ENCODE peak calls at places on chromosomes 3 and 15, in five cellular contexts. One of them, this sample, is unnamed.

GRCh38 chr3:168865022-168865551 is 769.4 kb upstream of the GOLIM4 start:
- DNase-seq in GM12878: no peak
- DNase-seq in H1: no peak
- DNase-seq in SK-N-SH: peak
- DNase-seq in GM12892: no peak
- DNase-seq in this sample: no peak

GRCh38 chr3:151316267-151316991 is at the start of gene GPR87:
- DNase-seq in GM12878: no peak
- DNase-seq in H1: no peak
- DNase-seq in SK-N-SH: no peak
- DNase-seq in GM12892: no peak
- DNase-seq in this sample: no peak

GRCh38 chr15:101609742-101610627 is 42.2 kb downstream of the TM2D3 start:
- DNase-seq in GM12878: no peak
- DNase-seq in H1: no peak
- DNase-seq in SK-N-SH: no peak
- DNase-seq in GM12892: no peak
- DNase-seq in this sample: no peak

GRCh38 chr15:67520976-67521769 is at the start of gene C15orf61:
- DNase-seq in GM12878: peak
- DNase-seq in H1: peak
- DNase-seq in SK-N-SH: peak
- DNase-seq in GM12892: peak
- DNase-seq in this sample: peak

GRCh38 chr3:52396907-52397591 is 47.9 kb downstream of the SEMA3G start:
- DNase-seq in GM12878: no peak
- DNase-seq in H1: no peak
- DNase-seq in SK-N-SH: no peak
- DNase-seq in GM12892: no peak
- DNase-seq in this sample: no peak

GRCh38 chr3:43695443-43695842 is 4.7 kb downstream of the ABHD5 start:
- DNase-seq in GM12878: no peak
- DNase-seq in H1: no peak
- DNase-seq in SK-N-SH: no peak
- DNase-seq in GM12892: no peak
- DNase-seq in this sample: no peak

GRCh38 chr3:55013145-55013544 is 85.3 kb upstream of the LRTM1 start:
- DNase-seq in GM12878: no peak
- DNase-seq in H1: no peak
- DNase-seq in SK-N-SH: peak
- DNase-seq in GM12892: no peak
- DNase-seq in this sample: no peak

GRCh38 chr3:8593022-8593817 is 51.4 kb downstream of the SSUH2 start:
- DNase-seq in GM12878: no peak
- DNase-seq in H1: peak
- DNase-seq in SK-N-SH: no peak
- DNase-seq in GM12892: no peak
- DNase-seq in this sample: no peak

GRCh38 chr3:151199569-151200438 is 3.2 kb downstream of the GPR171 start:
- DNase-seq in GM12878: no peak
- DNase-seq in H1: no peak
- DNase-seq in SK-N-SH: no peak
- DNase-seq in GM12892: no peak
- DNase-seq in this sample: no peak

GRCh38 chr3:77466562-77466961 is 426.7 kb downstream of the ROBO2 start:
- DNase-seq in GM12878: no peak
- DNase-seq in H1: no peak
- DNase-seq in SK-N-SH: no peak
- DNase-seq in GM12892: no peak
- DNase-seq in this sample: no peak

GRCh38 chr15:87816811-87817210 is 439.7 kb downstream of the NTRK3 start:
- DNase-seq in GM12878: no peak
- DNase-seq in H1: no peak
- DNase-seq in SK-N-SH: no peak
- DNase-seq in GM12892: no peak
- DNase-seq in this sample: no peak

GRCh38 chr15:70795311-70795665 is 31.9 kb upstream of the UACA start:
- DNase-seq in GM12878: no peak
- DNase-seq in H1: no peak
- DNase-seq in SK-N-SH: no peak
- DNase-seq in GM12892: no peak
- DNase-seq in this sample: no peak

GRCh38 chr3:52518723-52519444 is 14.8 kb downstream of the NT5DC2 start:
- DNase-seq in GM12878: no peak
- DNase-seq in H1: peak
- DNase-seq in SK-N-SH: peak
- DNase-seq in GM12892: no peak
- DNase-seq in this sample: no peak

GRCh38 chr3:31011383-31011782 is 116.9 kb upstream of the GADL1 start:
- DNase-seq in GM12878: no peak
- DNase-seq in H1: no peak
- DNase-seq in SK-N-SH: no peak
- DNase-seq in GM12892: no peak
- DNase-seq in this sample: no peak

GRCh38 chr3:27976933-27977332 is 254.8 kb upstream of the EOMES start:
- DNase-seq in GM12878: no peak
- DNase-seq in H1: no peak
- DNase-seq in SK-N-SH: no peak
- DNase-seq in GM12892: no peak
- DNase-seq in this sample: no peak

GRCh38 chr3:171101982-171102610 is 75.6 kb upstream of the SLC2A2 start:
- DNase-seq in GM12878: no peak
- DNase-seq in H1: no peak
- DNase-seq in SK-N-SH: no peak
- DNase-seq in GM12892: no peak
- DNase-seq in this sample: no peak

GRCh38 chr3:123284399-123285010 is 82.8 kb downstream of the SEC22A start:
- DNase-seq in GM12878: no peak
- DNase-seq in H1: no peak
- DNase-seq in SK-N-SH: peak
- DNase-seq in GM12892: no peak
- DNase-seq in this sample: no peak

GRCh38 chr15:88580532-88580931 is 34.1 kb upstream of the DET1 start:
- DNase-seq in GM12878: no peak
- DNase-seq in H1: no peak
- DNase-seq in SK-N-SH: peak
- DNase-seq in GM12892: no peak
- DNase-seq in this sample: no peak

GRCh38 chr3:129577925-129578742 is 28.3 kb downstream of the PLXND1 start:
- DNase-seq in GM12878: no peak
- DNase-seq in H1: no peak
- DNase-seq in SK-N-SH: no peak
- DNase-seq in GM12892: peak
- DNase-seq in this sample: peak

GRCh38 chr3:194076486-194076885 is 59.5 kb upstream of the HES1 start:
- DNase-seq in GM12878: no peak
- DNase-seq in H1: no peak
- DNase-seq in SK-N-SH: no peak
- DNase-seq in GM12892: no peak
- DNase-seq in this sample: no peak

GRCh38 chr3:11523793-11524160 is 119.9 kb downstream of the VGLL4 start:
- DNase-seq in GM12878: no peak
- DNase-seq in H1: no peak
- DNase-seq in SK-N-SH: no peak
- DNase-seq in GM12892: no peak
- DNase-seq in this sample: no peak

GRCh38 chr15:25701716-25702465 is 161.2 kb downstream of the ATP10A start:
- DNase-seq in GM12878: no peak
- DNase-seq in H1: no peak
- DNase-seq in SK-N-SH: no peak
- DNase-seq in GM12892: no peak
- DNase-seq in this sample: no peak

GRCh38 chr15:52529289-52529929 is 729 bp upstream of the MYO5A start:
- DNase-seq in GM12878: no peak
- DNase-seq in H1: peak
- DNase-seq in SK-N-SH: no peak
- DNase-seq in GM12892: no peak
- DNase-seq in this sample: no peak

DNA sequence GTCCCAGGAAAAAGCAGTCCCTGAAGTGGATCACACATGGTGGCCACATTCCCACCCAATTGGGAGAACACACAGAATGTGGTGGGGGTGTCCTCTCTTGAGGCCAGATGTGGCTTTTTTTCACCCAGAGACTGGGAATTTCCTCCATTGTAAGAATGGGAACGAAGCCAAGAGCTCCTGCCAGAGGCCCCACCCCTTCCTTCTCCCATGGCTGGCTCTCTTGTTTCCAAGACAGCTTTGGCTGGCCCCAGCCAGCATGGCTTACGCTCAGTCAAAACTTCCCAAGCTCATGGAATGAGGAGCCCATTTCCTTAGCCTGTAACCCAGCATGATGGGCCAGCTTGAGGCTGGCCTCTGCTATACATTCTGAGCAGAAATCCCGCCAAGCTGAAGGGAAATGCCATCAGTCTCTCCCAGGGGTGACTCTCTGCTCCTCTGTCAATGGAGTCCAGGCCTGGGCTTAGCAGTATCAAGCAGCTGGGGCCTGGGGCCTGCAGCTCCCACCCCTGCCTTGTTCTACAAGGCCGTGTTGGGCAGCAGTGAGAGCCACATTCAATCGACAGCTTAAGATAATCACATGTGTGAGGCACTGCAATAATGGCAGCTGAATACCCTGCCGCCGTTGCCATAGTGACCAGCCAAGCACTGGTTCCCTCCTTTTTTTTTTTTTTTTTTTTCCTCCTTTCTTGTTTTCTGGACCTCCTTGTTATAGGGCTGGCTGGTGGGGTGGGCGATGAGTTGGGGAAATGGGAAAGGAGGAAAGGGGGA is 142.4 kb downstream of the EPHB1 start:
- DNase-seq in GM12878: no peak
- DNase-seq in H1: peak
- DNase-seq in SK-N-SH: no peak
- DNase-seq in GM12892: no peak
- DNase-seq in this sample: no peak
- TF ChIP-seq TAF1 in GM12878: no peak
- TF ChIP-seq TAF1 in H1: no peak
- TF ChIP-seq TAF1 in SK-N-SH: no peak
- TF ChIP-seq TAF1 in GM12892: no peak
- TF ChIP-seq TAF1 in this sample: no peak

GRCh38 chr15:64911317-64912186 is at the start of gene ANKDD1A:
- DNase-seq in GM12878: no peak
- DNase-seq in H1: peak
- DNase-seq in SK-N-SH: peak
- DNase-seq in GM12892: peak
- DNase-seq in this sample: peak
- TF ChIP-seq POLR2AphosphoS5 in GM12878: no peak
- TF ChIP-seq POLR2AphosphoS5 in H1: no peak
- TF ChIP-seq POLR2AphosphoS5 in SK-N-SH: no peak
- TF ChIP-seq POLR2AphosphoS5 in GM12892: no peak
- TF ChIP-seq POLR2AphosphoS5 in this sample: no peak

DNA sequence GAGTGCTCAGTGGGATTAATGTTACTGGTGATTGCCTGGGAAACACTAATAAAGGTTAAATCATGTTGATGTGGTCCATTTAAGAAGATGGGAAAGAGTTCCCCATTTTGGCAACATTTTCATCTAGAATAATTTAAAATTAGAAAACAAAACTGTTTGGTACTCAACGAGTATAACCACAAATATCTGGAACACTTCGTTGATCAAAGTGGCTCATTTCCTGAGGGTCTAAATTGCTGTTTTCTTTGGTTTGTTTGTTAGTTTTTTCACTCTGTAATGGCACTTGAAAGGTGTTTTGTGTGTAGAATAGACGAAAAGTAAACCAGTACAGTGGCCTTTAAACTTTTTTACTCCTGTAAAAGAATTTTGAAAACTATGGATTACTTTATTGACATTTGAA is 73.9 kb downstream of the BBX start:
- DNase-seq in GM12878: no peak
- DNase-seq in H1: no peak
- DNase-seq in SK-N-SH: no peak
- DNase-seq in GM12892: no peak
- DNase-seq in this sample: no peak
- TF ChIP-seq TAF1 in GM12878: no peak
- TF ChIP-seq TAF1 in H1: no peak
- TF ChIP-seq TAF1 in SK-N-SH: no peak
- TF ChIP-seq TAF1 in GM12892: no peak
- TF ChIP-seq TAF1 in this sample: no peak

GRCh38 chr3:64151335-64151871 is 73.9 kb downstream of the PRICKLE2 start:
- DNase-seq in GM12878: no peak
- DNase-seq in H1: no peak
- DNase-seq in SK-N-SH: no peak
- DNase-seq in GM12892: no peak
- DNase-seq in this sample: no peak

GRCh38 chr3:64152100-64152499 is 73.2 kb downstream of the PRICKLE2 start:
- DNase-seq in GM12878: no peak
- DNase-seq in H1: no peak
- DNase-seq in SK-N-SH: no peak
- DNase-seq in GM12892: no peak
- DNase-seq in this sample: no peak

GRCh38 chr3:64148955-64149653 is 76.2 kb downstream of the PRICKLE2 start:
- DNase-seq in GM12878: no peak
- DNase-seq in H1: no peak
- DNase-seq in SK-N-SH: no peak
- DNase-seq in GM12892: no peak
- DNase-seq in this sample: no peak

GRCh38 chr3:64149886-64150285 is 75.4 kb downstream of the PRICKLE2 start:
- DNase-seq in GM12878: no peak
- DNase-seq in H1: no peak
- DNase-seq in SK-N-SH: no peak
- DNase-seq in GM12892: no peak
- DNase-seq in this sample: no peak

GRCh38 chr3:64150527-64151238 is 74.6 kb downstream of the PRICKLE2 start:
- DNase-seq in GM12878: no peak
- DNase-seq in H1: no peak
- DNase-seq in SK-N-SH: peak
- DNase-seq in GM12892: no peak
- DNase-seq in this sample: no peak
- TF ChIP-seq POLR2AphosphoS5 in GM12878: no peak
- TF ChIP-seq POLR2AphosphoS5 in H1: no peak
- TF ChIP-seq POLR2AphosphoS5 in SK-N-SH: no peak
- TF ChIP-seq POLR2AphosphoS5 in GM12892: no peak
- TF ChIP-seq POLR2AphosphoS5 in this sample: no peak

DNA sequence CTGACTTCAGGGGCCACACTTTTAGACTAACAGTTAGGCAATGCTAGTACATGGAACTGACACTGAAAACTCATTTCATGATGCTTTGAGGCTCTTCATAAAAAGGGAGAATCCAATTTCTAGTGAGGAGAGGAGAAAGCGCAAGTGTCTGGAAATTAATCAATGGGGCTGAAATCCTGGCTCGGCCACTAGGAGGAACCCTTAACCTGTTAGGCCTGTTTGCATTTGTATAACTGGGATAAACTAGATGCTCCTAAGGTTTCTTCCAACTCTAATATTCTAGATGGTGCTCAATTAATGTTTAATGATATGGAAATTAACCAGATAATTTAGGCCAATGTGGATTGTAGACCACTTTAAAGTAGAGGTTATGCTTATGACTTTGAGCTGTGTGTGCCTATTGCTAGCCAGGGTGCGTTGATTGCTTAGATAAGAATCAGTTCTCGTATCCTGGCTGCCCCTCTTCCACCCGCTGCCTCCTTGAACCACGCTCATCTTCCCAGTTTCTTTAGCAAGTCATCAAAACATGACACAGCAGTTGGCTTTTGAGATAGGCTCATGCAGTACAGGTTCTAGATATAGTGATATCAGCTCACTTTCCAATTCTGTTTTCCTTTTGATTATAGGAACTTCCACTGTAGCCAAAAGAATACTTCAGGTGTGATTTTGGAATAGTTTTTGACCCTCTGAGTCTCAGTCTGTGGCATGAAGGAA is 16.8 kb upstream of the CRBN start:
- DNase-seq in GM12878: no peak
- DNase-seq in H1: peak
- DNase-seq in SK-N-SH: peak
- DNase-seq in GM12892: no peak
- DNase-seq in this sample: no peak
- TF ChIP-seq TAF1 in GM12878: no peak
- TF ChIP-seq TAF1 in H1: no peak
- TF ChIP-seq TAF1 in SK-N-SH: no peak
- TF ChIP-seq TAF1 in GM12892: no peak
- TF ChIP-seq TAF1 in this sample: no peak

GRCh38 chr3:65963787-65964707 is 74.7 kb downstream of the MAGI1 start:
- DNase-seq in GM12878: peak
- DNase-seq in H1: no peak
- DNase-seq in SK-N-SH: no peak
- DNase-seq in GM12892: peak
- DNase-seq in this sample: peak
- TF ChIP-seq POLR2AphosphoS5 in GM12878: no peak
- TF ChIP-seq POLR2AphosphoS5 in H1: no peak
- TF ChIP-seq POLR2AphosphoS5 in SK-N-SH: peak
- TF ChIP-seq POLR2AphosphoS5 in GM12892: no peak
- TF ChIP-seq POLR2AphosphoS5 in this sample: no peak